ENCODE peak calls at places on chromosomes 6 and 20, in four cellular contexts. One of them, this sample, is unnamed.

GRCh38 chr6:71333700-71334099 is 45.1 kb downstream of the OGFRL1 start:
- DNase-seq in Calu3: peak
- DNase-seq in AG09319: peak
- DNase-seq in endothelial cell: no peak
- DNase-seq in this sample: no peak

GRCh38 chr6:27829453-27830211 is 82.6 kb downstream of the OR2B2 start:
- DNase-seq in Calu3: no peak
- DNase-seq in AG09319: no peak
- DNase-seq in endothelial cell: no peak
- DNase-seq in this sample: no peak

GRCh38 chr20:31989030-31989645 is 21.1 kb upstream of the CCM2L start:
- DNase-seq in endothelial cell: no peak
- DNase-seq in Calu3: no peak
- DNase-seq in AG09319: no peak
- DNase-seq in this sample: no peak

GRCh38 chr6:45727824-45728449 is 287.7 kb downstream of the CLIC5 start:
- DNase-seq in endothelial cell: no peak
- DNase-seq in AG09319: no peak
- DNase-seq in Calu3: no peak
- DNase-seq in this sample: no peak

GRCh38 chr20:58268421-58268821 is 40.0 kb upstream of the ANKRD60 start:
- DNase-seq in AG09319: no peak
- DNase-seq in endothelial cell: no peak
- DNase-seq in Calu3: no peak
- DNase-seq in this sample: no peak

GRCh38 chr6:89023591-89024441 is 56.7 kb upstream of the PNRC1 start:
- DNase-seq in AG09319: no peak
- DNase-seq in endothelial cell: no peak
- DNase-seq in Calu3: no peak
- DNase-seq in this sample: no peak

GRCh38 chr20:47466704-47467459 is 34.8 kb upstream of the NCOA3 start:
- DNase-seq in AG09319: no peak
- DNase-seq in endothelial cell: no peak
- DNase-seq in Calu3: no peak
- DNase-seq in this sample: no peak

GRCh38 chr6:141752677-141753076 is 380.0 kb upstream of the GJE1 start:
- DNase-seq in AG09319: no peak
- DNase-seq in endothelial cell: no peak
- DNase-seq in Calu3: no peak
- DNase-seq in this sample: no peak

GRCh38 chr6:53811082-53811481 is 16.3 kb downstream of the LRRC1 start:
- DNase-seq in endothelial cell: no peak
- DNase-seq in Calu3: peak
- DNase-seq in AG09319: no peak
- DNase-seq in this sample: no peak

GRCh38 chr20:57008217-57008616 is 258.2 kb downstream of the BMP7 start:
- DNase-seq in AG09319: no peak
- DNase-seq in endothelial cell: no peak
- DNase-seq in Calu3: no peak
- DNase-seq in this sample: no peak

GRCh38 chr6:130216630-130217029 is 6.1 kb downstream of the SAMD3 start:
- DNase-seq in endothelial cell: no peak
- DNase-seq in Calu3: no peak
- DNase-seq in AG09319: no peak
- DNase-seq in this sample: no peak

GRCh38 chr6:170047813-170048212 is 243.1 kb downstream of the DLL1 start:
- DNase-seq in Calu3: no peak
- DNase-seq in endothelial cell: no peak
- DNase-seq in AG09319: no peak
- DNase-seq in this sample: peak

GRCh38 chr20:17648782-17649730 is 33.0 kb downstream of the RRBP1 start:
- DNase-seq in AG09319: no peak
- DNase-seq in endothelial cell: peak
- DNase-seq in Calu3: peak
- DNase-seq in this sample: peak

GRCh38 chr20:61666471-61666832 is 399.2 kb downstream of the TAF4 start:
- DNase-seq in AG09319: no peak
- DNase-seq in Calu3: no peak
- DNase-seq in endothelial cell: no peak
- DNase-seq in this sample: no peak

GRCh38 chr6:170130201-170130621 is 160.7 kb downstream of the DLL1 start:
- DNase-seq in endothelial cell: no peak
- DNase-seq in AG09319: no peak
- DNase-seq in Calu3: no peak
- DNase-seq in this sample: peak

GRCh38 chr6:69185276-69185675 is 550.2 kb downstream of the ADGRB3 start:
- DNase-seq in AG09319: no peak
- DNase-seq in endothelial cell: no peak
- DNase-seq in Calu3: no peak
- DNase-seq in this sample: no peak

GRCh38 chr20:48143435-48144081 is 358.3 kb upstream of the SULF2 start:
- DNase-seq in endothelial cell: no peak
- DNase-seq in AG09319: no peak
- DNase-seq in Calu3: no peak
- DNase-seq in this sample: no peak

GRCh38 chr6:96783307-96783706 is 54.0 kb downstream of the GPR63 start:
- DNase-seq in endothelial cell: no peak
- DNase-seq in AG09319: no peak
- DNase-seq in Calu3: no peak
- DNase-seq in this sample: no peak

GRCh38 chr6:16102208-16102607 is 26.7 kb upstream of the MYLIP start:
- DNase-seq in endothelial cell: no peak
- DNase-seq in Calu3: no peak
- DNase-seq in AG09319: no peak
- DNase-seq in this sample: no peak

GRCh38 chr20:21719592-21720214 is 14.2 kb downstream of the PAX1 start:
- DNase-seq in AG09319: peak
- DNase-seq in endothelial cell: peak
- DNase-seq in Calu3: peak
- DNase-seq in this sample: no peak

DNA sequence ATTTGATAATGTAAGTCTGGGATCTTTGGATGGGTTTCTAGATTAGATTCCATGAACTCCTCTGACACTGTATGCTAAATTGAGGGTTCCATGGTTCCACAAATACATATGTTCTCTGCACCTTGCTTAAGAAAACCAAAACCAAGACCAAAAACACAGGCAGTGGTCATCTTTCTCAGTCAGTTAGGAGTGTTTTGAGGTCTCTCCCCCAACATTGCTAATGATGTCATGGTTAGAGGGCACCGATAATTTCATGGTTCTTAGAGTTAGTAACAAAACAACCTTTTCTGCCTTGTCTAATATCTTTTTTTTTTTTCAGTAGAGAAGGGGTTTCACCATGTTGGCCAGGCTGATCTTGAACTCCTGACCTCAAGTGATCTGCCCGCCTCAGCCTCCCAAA is 44.5 kb downstream of the ARID1B start:
- DNase-seq in Calu3: no peak
- DNase-seq in endothelial cell: no peak
- DNase-seq in AG09319: no peak
- DNase-seq in this sample: no peak
- TF ChIP-seq CTCF in Calu3: no peak
- TF ChIP-seq CTCF in endothelial cell: no peak
- TF ChIP-seq CTCF in AG09319: no peak
- TF ChIP-seq CTCF in this sample: no peak

DNA sequence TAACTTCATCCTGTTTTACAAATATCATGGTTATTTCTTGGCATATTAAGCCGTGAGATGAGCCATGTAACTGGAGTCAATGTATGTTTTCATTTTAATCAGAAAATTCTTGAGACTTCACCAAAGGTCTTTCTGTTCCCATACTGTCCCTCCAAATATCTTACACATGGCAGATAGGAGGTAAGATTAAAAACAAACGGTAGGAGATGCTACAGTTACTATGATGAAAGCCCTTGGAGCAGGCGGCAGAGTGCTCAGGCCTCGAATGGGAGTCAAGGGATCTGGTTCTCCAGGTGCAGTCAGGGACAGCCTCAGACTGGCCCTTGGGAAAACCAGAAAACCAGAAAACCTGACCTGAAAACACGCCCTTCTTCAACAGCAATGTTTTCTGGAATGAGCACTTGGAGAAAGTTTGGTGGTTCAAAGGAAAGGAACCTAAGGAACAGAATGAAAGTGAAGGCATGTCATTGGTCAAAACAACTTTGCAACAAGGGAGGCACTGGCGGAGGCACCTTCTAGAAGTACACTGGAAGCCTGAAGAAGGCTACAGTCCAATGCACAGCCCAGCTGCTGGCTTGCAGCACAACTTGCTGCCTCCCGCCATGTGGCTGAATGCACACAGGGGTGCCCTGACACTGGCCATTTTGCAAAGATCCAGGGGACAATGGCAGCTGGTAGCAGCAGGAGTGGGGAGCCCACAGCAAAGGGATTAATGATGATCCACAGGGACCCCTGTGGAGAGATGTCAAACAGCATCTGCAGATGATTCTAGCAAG is 17.4 kb upstream of the FOXO3 start:
- DNase-seq in Calu3: no peak
- DNase-seq in endothelial cell: no peak
- DNase-seq in AG09319: no peak
- DNase-seq in this sample: no peak
- TF ChIP-seq CTCF in Calu3: no peak
- TF ChIP-seq CTCF in endothelial cell: no peak
- TF ChIP-seq CTCF in AG09319: no peak
- TF ChIP-seq CTCF in this sample: no peak

GRCh38 chr6:56552212-56553130 is 90.2 kb downstream of the DST start:
- DNase-seq in endothelial cell: no peak
- DNase-seq in AG09319: peak
- DNase-seq in Calu3: no peak
- DNase-seq in this sample: no peak

GRCh38 chr6:56550307-56550706 is 92.4 kb downstream of the DST start:
- DNase-seq in AG09319: no peak
- DNase-seq in Calu3: no peak
- DNase-seq in endothelial cell: no peak
- DNase-seq in this sample: no peak

GRCh38 chr6:56551409-56552120 is 91.1 kb downstream of the DST start:
- DNase-seq in Calu3: no peak
- DNase-seq in AG09319: no peak
- DNase-seq in endothelial cell: no peak
- DNase-seq in this sample: no peak

GRCh38 chr6:56547687-56548086 is 95.0 kb downstream of the DST start:
- DNase-seq in endothelial cell: no peak
- DNase-seq in AG09319: no peak
- DNase-seq in Calu3: no peak
- DNase-seq in this sample: no peak

GRCh38 chr6:56549014-56549413 is 93.7 kb downstream of the DST start:
- DNase-seq in Calu3: no peak
- DNase-seq in AG09319: no peak
- DNase-seq in endothelial cell: no peak
- DNase-seq in this sample: no peak
- TF ChIP-seq CTCF in Calu3: no peak
- TF ChIP-seq CTCF in AG09319: peak
- TF ChIP-seq CTCF in endothelial cell: no peak
- TF ChIP-seq CTCF in this sample: no peak

GRCh38 chr6:35496851-35497570 is at the start of gene TEAD3:
- DNase-seq in endothelial cell: peak
- DNase-seq in AG09319: no peak
- DNase-seq in Calu3: peak
- DNase-seq in this sample: peak
- TF ChIP-seq CTCF in endothelial cell: no peak
- TF ChIP-seq CTCF in AG09319: peak
- TF ChIP-seq CTCF in Calu3: no peak
- TF ChIP-seq CTCF in this sample: no peak

This sample was measured in psoas muscle.